ENCODE peak calls at places on chromosomes 11 and 22, in five cellular contexts. V is RWPE1; N is AG08395; X is activated naive CD8-positive, alpha-beta T cell treated with anti-CD3 and anti-CD28 coated beads, Interleukin-2, amount 50 U/mL, for 24 hours; R is CD8-positive, alpha-beta memory T cell. Y is an unnamed sample.

GRCh38 chr22:24525416-24526037 is 29.4 kb downstream of the GUCD1 start:
- DNase-seq in X (peak), V (peak), R (peak), N (peak), Y (no peak)

GRCh38 chr11:130189492-130190210 is 30.1 kb downstream of the ST14 start:
- DNase-seq in R (peak), V (no peak), X (no peak), N (no peak), Y (no peak)

GRCh38 chr22:41106122-41106968 is 14.0 kb downstream of the EP300 start:
- DNase-seq in X (no peak), V (no peak), N (peak), R (no peak), Y (no peak)

GRCh38 chr11:20160425-20161229 is at the start of gene DBX1:
- DNase-seq in V (no peak), N (no peak), X (no peak), R (no peak), Y (no peak)

GRCh38 chr11:69362315-69362714 is 68.4 kb downstream of the MYEOV start:
- DNase-seq in N (no peak), V (no peak), X (peak), R (peak), Y (no peak)

GRCh38 chr22:23110190-23110921 is 31.4 kb downstream of the RSPH14 start:
- DNase-seq in V (no peak), R (no peak), X (no peak), N (no peak), Y (no peak)

GRCh38 chr22:33605201-33605600 is 315.1 kb downstream of the LARGE1 start:
- DNase-seq in R (no peak), N (peak), V (no peak), X (no peak), Y (peak)

GRCh38 chr11:128409476-128409875 is 177.9 kb downstream of the ETS1 start:
- DNase-seq in R (no peak), N (peak), X (no peak), V (peak), Y (no peak)

GRCh38 chr11:110479445-110480101 is 49.8 kb downstream of the FDX1 start:
- DNase-seq in V (no peak), X (no peak), R (no peak), N (peak), Y (no peak)

GRCh38 chr11:65911682-65912568 is 6.9 kb downstream of the C11orf68 start:
- DNase-seq in V (peak), X (no peak), R (no peak), N (peak), Y (peak)

GRCh38 chr11:42179211-42179610 is 719.8 kb upstream of the LRRC4C start:
- DNase-seq in V (no peak), R (no peak), X (no peak), N (no peak), Y (no peak)

GRCh38 chr22:19875531-19876313 is 21.0 kb upstream of the GNB1L start:
- DNase-seq in R (no peak), X (no peak), V (no peak), N (no peak), Y (no peak)

GRCh38 chr11:46351606-46352005 is 4.3 kb downstream of the DGKZ start:
- DNase-seq in X (no peak), N (no peak), R (no peak), V (no peak), Y (no peak)

GRCh38 chr22:29370556-29370955 is 17.8 kb downstream of the AP1B1 start:
- DNase-seq in R (no peak), N (no peak), X (no peak), V (no peak), Y (no peak)

GRCh38 chr22:40621309-40622151 is 15.0 kb downstream of the MRTFA start:
- DNase-seq in X (no peak), R (no peak), V (no peak), N (no peak), Y (no peak)

GRCh38 chr11:117772360-117772759 is 24.7 kb downstream of the DSCAML1 start:
- DNase-seq in X (no peak), V (no peak), N (no peak), R (no peak), Y (no peak)

GRCh38 chr22:44129614-44129976 is 51.1 kb upstream of the PARVG start:
- DNase-seq in R (no peak), X (no peak), N (peak), V (no peak), Y (no peak)

GRCh38 chr22:48188211-48188845 is 1425.9 kb downstream of the TBC1D22A start:
- DNase-seq in V (no peak), N (peak), X (peak), R (peak), Y (no peak)